ENCODE peak calls at places on chromosomes 6 and 20, in four cellular contexts. One of them, this sample, is unnamed.

GRCh38 chr20:37517371-37517748 is 3.7 kb upstream of the NNAT start:
- DNase-seq in activated T-cell treated with anti-CD3 and anti-CD28 coated beads, Interleukin-2, amount 50 U/mL, for 4 hours: no peak
- DNase-seq in body of pancreas: no peak
- DNase-seq in activated CD8-positive, alpha-beta memory T cell treated with anti-CD3 and anti-CD28 coated beads for 24 hours: no peak
- DNase-seq in this sample: no peak

GRCh38 chr20:47175501-47175900 is 181.0 kb downstream of the ZMYND8 start:
- DNase-seq in activated CD8-positive, alpha-beta memory T cell treated with anti-CD3 and anti-CD28 coated beads for 24 hours: no peak
- DNase-seq in activated T-cell treated with anti-CD3 and anti-CD28 coated beads, Interleukin-2, amount 50 U/mL, for 4 hours: no peak
- DNase-seq in body of pancreas: no peak
- DNase-seq in this sample: no peak

GRCh38 chr20:59297641-59298040 is 2.8 kb upstream of the EDN3 start:
- DNase-seq in activated T-cell treated with anti-CD3 and anti-CD28 coated beads, Interleukin-2, amount 50 U/mL, for 4 hours: no peak
- DNase-seq in body of pancreas: no peak
- DNase-seq in activated CD8-positive, alpha-beta memory T cell treated with anti-CD3 and anti-CD28 coated beads for 24 hours: no peak
- DNase-seq in this sample: no peak

GRCh38 chr6:121437861-121438651 is 2.6 kb downstream of the GJA1 start:
- DNase-seq in activated CD8-positive, alpha-beta memory T cell treated with anti-CD3 and anti-CD28 coated beads for 24 hours: no peak
- DNase-seq in body of pancreas: peak; percentile 44
- DNase-seq in activated T-cell treated with anti-CD3 and anti-CD28 coated beads, Interleukin-2, amount 50 U/mL, for 4 hours: no peak
- DNase-seq in this sample: peak; percentile 51

GRCh38 chr20:34907616-34908469 is 31.4 kb downstream of the ACSS2 start:
- DNase-seq in activated CD8-positive, alpha-beta memory T cell treated with anti-CD3 and anti-CD28 coated beads for 24 hours: no peak
- DNase-seq in activated T-cell treated with anti-CD3 and anti-CD28 coated beads, Interleukin-2, amount 50 U/mL, for 4 hours: no peak
- DNase-seq in body of pancreas: peak; percentile 59
- DNase-seq in this sample: peak; percentile 17

GRCh38 chr6:132446136-132446535 is 44.9 kb upstream of the MOXD1 start:
- DNase-seq in activated CD8-positive, alpha-beta memory T cell treated with anti-CD3 and anti-CD28 coated beads for 24 hours: no peak
- DNase-seq in body of pancreas: no peak
- DNase-seq in activated T-cell treated with anti-CD3 and anti-CD28 coated beads, Interleukin-2, amount 50 U/mL, for 4 hours: no peak
- DNase-seq in this sample: no peak

GRCh38 chr20:20697325-20697845 is 15.1 kb downstream of the RALGAPA2 start:
- DNase-seq in body of pancreas: no peak
- DNase-seq in activated CD8-positive, alpha-beta memory T cell treated with anti-CD3 and anti-CD28 coated beads for 24 hours: no peak
- DNase-seq in activated T-cell treated with anti-CD3 and anti-CD28 coated beads, Interleukin-2, amount 50 U/mL, for 4 hours: no peak
- DNase-seq in this sample: peak; percentile 17

GRCh38 chr6:85078071-85078470 is 313.7 kb upstream of the TBX18 start:
- DNase-seq in activated T-cell treated with anti-CD3 and anti-CD28 coated beads, Interleukin-2, amount 50 U/mL, for 4 hours: no peak
- DNase-seq in body of pancreas: no peak
- DNase-seq in activated CD8-positive, alpha-beta memory T cell treated with anti-CD3 and anti-CD28 coated beads for 24 hours: no peak
- DNase-seq in this sample: no peak

GRCh38 chr6:38567436-38567835 is 72.3 kb downstream of the BTBD9 start:
- DNase-seq in body of pancreas: peak; percentile 41
- DNase-seq in activated CD8-positive, alpha-beta memory T cell treated with anti-CD3 and anti-CD28 coated beads for 24 hours: no peak
- DNase-seq in activated T-cell treated with anti-CD3 and anti-CD28 coated beads, Interleukin-2, amount 50 U/mL, for 4 hours: no peak
- DNase-seq in this sample: peak; percentile 9

GRCh38 chr6:11025911-11026635 is 18.0 kb downstream of the ELOVL2 start:
- DNase-seq in activated T-cell treated with anti-CD3 and anti-CD28 coated beads, Interleukin-2, amount 50 U/mL, for 4 hours: no peak
- DNase-seq in activated CD8-positive, alpha-beta memory T cell treated with anti-CD3 and anti-CD28 coated beads for 24 hours: no peak
- DNase-seq in body of pancreas: no peak
- DNase-seq in this sample: no peak

GRCh38 chr20:1660263-1660662 is 2.7 kb upstream of the SIRPG start:
- DNase-seq in activated T-cell treated with anti-CD3 and anti-CD28 coated beads, Interleukin-2, amount 50 U/mL, for 4 hours: no peak
- DNase-seq in activated CD8-positive, alpha-beta memory T cell treated with anti-CD3 and anti-CD28 coated beads for 24 hours: no peak
- DNase-seq in body of pancreas: no peak
- DNase-seq in this sample: no peak

GRCh38 chr6:6516643-6517042 is 71.9 kb upstream of the LY86 start:
- DNase-seq in body of pancreas: no peak
- DNase-seq in activated T-cell treated with anti-CD3 and anti-CD28 coated beads, Interleukin-2, amount 50 U/mL, for 4 hours: no peak
- DNase-seq in activated CD8-positive, alpha-beta memory T cell treated with anti-CD3 and anti-CD28 coated beads for 24 hours: peak; percentile 61
- DNase-seq in this sample: no peak